ENCODE peak calls at places on chromosomes 12 and 14, in five cellular contexts. J is stimulated activated CD4-positive, alpha-beta T cell treated with anti-CD3 and anti-CD28 coated beads, Interleukin-4, amount 100 ng/mL, for 1 hour; Z is tibial artery; S is left ventricle myocardium inferior; C is HS-5. A is an unnamed sample.

GRCh38 chr14:58947816-58948440 is 240.5 kb upstream of the DAAM1 start:
- DNase-seq in J (no peak), Z (no peak), S (no peak), C (no peak), A (no peak)

GRCh38 chr14:22488522-22489246 is 100.3 kb downstream of the DAD1 start:
- DNase-seq in J (no peak), Z (no peak), S (no peak), C (no peak), A (no peak)

GRCh38 chr14:71469936-71470335 is 462.3 kb upstream of the RGS6 start:
- DNase-seq in J (no peak), Z (no peak), S (no peak), C (no peak), A (no peak)

GRCh38 chr12:24997496-24997895 is 48.6 kb upstream of the BCAT1 start:
- DNase-seq in J (no peak), Z (no peak), S (no peak), C (no peak), A (no peak)

GRCh38 chr14:67566908-67567307 is 33.2 kb downstream of the PIGH start:
- DNase-seq in J (no peak), Z (peak; percentile 57), S (no peak), C (no peak), A (no peak)

GRCh38 chr12:22882559-22882958 is 257.6 kb downstream of the ETNK1 start:
- DNase-seq in J (no peak), Z (no peak), S (no peak), C (no peak), A (no peak)

GRCh38 chr14:30573203-30573814 is 14.4 kb downstream of the G2E3 start:
- DNase-seq in J (no peak), Z (no peak), S (no peak), C (no peak), A (no peak)

GRCh38 chr12:24025153-24025798 is 75.8 kb upstream of the SOX5 start:
- DNase-seq in J (no peak), Z (no peak), S (no peak), C (no peak), A (no peak)

GRCh38 chr12:51678086-51678724 is 87.2 kb downstream of the SCN8A start:
- DNase-seq in J (peak; percentile 7), Z (no peak), S (no peak), C (no peak), A (no peak)

GRCh38 chr14:104361101-104361591 is 218.4 kb upstream of the C14orf180 start:
- DNase-seq in J (no peak), Z (peak; percentile 57), S (no peak), C (no peak), A (peak; percentile 74)

GRCh38 chr12:56258068-56258819 is at the start of gene ANKRD52:
- DNase-seq in J (peak; percentile 84), Z (peak; percentile 84), S (peak; percentile 81), C (no peak), A (peak; percentile 90)

GRCh38 chr12:450438-450837 is 9.3 kb upstream of the B4GALNT3 start:
- DNase-seq in J (no peak), Z (no peak), S (no peak), C (no peak), A (no peak)

GRCh38 chr12:131726-132465 is 65.3 kb downstream of the IQSEC3 start:
- DNase-seq in J (no peak), Z (no peak), S (no peak), C (no peak), A (no peak)

GRCh38 chr14:39972704-39973103 is 540.5 kb upstream of the FBXO33 start:
- DNase-seq in J (no peak), Z (no peak), S (no peak), C (no peak), A (no peak)

GRCh38 chr14:77682158-77682553 is 25.7 kb downstream of the ALKBH1 start:
- DNase-seq in J (no peak), Z (no peak), S (no peak), C (peak; percentile 4), A (no peak)

GRCh38 chr12:66901136-66901932 is 222.5 kb upstream of the GRIP1 start:
- DNase-seq in J (no peak), Z (no peak), S (no peak), C (no peak), A (no peak)

GRCh38 chr12:115075552-115076170 is 391.7 kb upstream of the TBX3 start:
- DNase-seq in J (no peak), Z (no peak), S (no peak), C (no peak), A (no peak)